ENCODE peak calls at places on chromosome 12, in four cellular contexts. U, M, F and I are unnamed samples.
A peak's percentile ranks its signal among the peaks of the same experiment; 100 is the strongest.

GRCh38 chr12:26524862-26525465 is 308.0 kb downstream of the ITPR2 start:
- DNase-seq in U (peak; percentile 28), F (peak; percentile 9), M (no peak), I (peak; percentile 43)

GRCh38 chr12:19288161-19288560 is 151.1 kb upstream of the AEBP2 start:
- DNase-seq in M (no peak), F (no peak), U (no peak), I (no peak)

GRCh38 chr12:89678225-89678624 is 30.4 kb downstream of the ATP2B1 start:
- DNase-seq in U (no peak), M (no peak), F (peak; percentile 70), I (no peak)

GRCh38 chr12:109581856-109582255 is 8.3 kb downstream of the MVK start:
- DNase-seq in U (peak; percentile 45), F (no peak), M (no peak), I (no peak)

GRCh38 chr12:74537707-74538385 is at the start of gene ATXN7L3B:
- DNase-seq in U (peak; percentile 93), M (peak; percentile 89), F (peak; percentile 94), I (peak; percentile 97)

GRCh38 chr12:116150001-116150400 is 127.5 kb downstream of the MED13L start:
- DNase-seq in U (no peak), F (no peak), M (no peak), I (no peak)

GRCh38 chr12:115004469-115005146 is 320.6 kb upstream of the TBX3 start:
- DNase-seq in F (no peak), M (no peak), U (no peak), I (peak; percentile 70)

GRCh38 chr12:91616401-91616800 is 433.8 kb upstream of the DCN start:
- DNase-seq in F (no peak), M (no peak), U (no peak), I (no peak)

GRCh38 chr12:80708535-80709328 is 1.3 kb downstream of the MYF6 start:
- DNase-seq in M (no peak), F (no peak), U (no peak), I (no peak)

GRCh38 chr12:111867531-111867930 is 25.5 kb downstream of the MAPKAPK5 start:
- DNase-seq in M (no peak), U (no peak), F (no peak), I (no peak)

GRCh38 chr12:77349703-77350102 is 284.3 kb upstream of the E2F7 start:
- DNase-seq in U (no peak), M (no peak), F (no peak), I (no peak)

GRCh38 chr12:68400231-68400829 is 68.2 kb upstream of the MDM1 start:
- DNase-seq in F (no peak), M (no peak), U (no peak), I (no peak)

GRCh38 chr12:1920436-1920835 is 2.0 kb upstream of the CACNA2D4 start:
- DNase-seq in F (no peak), M (no peak), U (no peak), I (no peak)

GRCh38 chr12:123645851-123646250 is 12.2 kb downstream of the GTF2H3 start:
- DNase-seq in U (no peak), M (no peak), F (no peak), I (no peak)

GRCh38 chr12:91332305-91332704 is 149.7 kb upstream of the DCN start:
- DNase-seq in U (peak; percentile 34), M (no peak), F (no peak), I (no peak)

GRCh38 chr12:53381739-53382630 is 2.0 kb downstream of the SP1 start:
- DNase-seq in F (peak; percentile 23), M (peak; percentile 56), U (peak; percentile 44), I (no peak)

GRCh38 chr12:54021432-54022013 is 6.7 kb upstream of the HOXC6 start:
- DNase-seq in M (no peak), U (no peak), F (no peak), I (peak; percentile 45)

GRCh38 chr12:93773122-93773871 is 96.1 kb downstream of the CRADD start:
- DNase-seq in M (no peak), U (peak; percentile 34), F (peak; percentile 33), I (no peak)

GRCh38 chr12:2795291-2796186 is 769 bp downstream of the FKBP4 start:
- DNase-seq in F (peak; percentile 91), M (peak; percentile 17), U (peak; percentile 41), I (peak; percentile 84)

GRCh38 chr12:108724054-108724889 is 7.0 kb downstream of the CORO1C start:
- DNase-seq in F (peak; percentile 31), U (peak; percentile 74), M (no peak), I (no peak)

GRCh38 chr12:81450920-81451739 is 308.0 kb downstream of the PPFIA2 start:
- DNase-seq in U (peak; percentile 54), F (peak; percentile 7), M (peak; percentile 58), I (peak; percentile 79)

GRCh38 chr12:109693653-109694224 is 19.9 kb upstream of the FAM222A start:
- DNase-seq in M (no peak), U (no peak), F (no peak), I (no peak)

DNA sequence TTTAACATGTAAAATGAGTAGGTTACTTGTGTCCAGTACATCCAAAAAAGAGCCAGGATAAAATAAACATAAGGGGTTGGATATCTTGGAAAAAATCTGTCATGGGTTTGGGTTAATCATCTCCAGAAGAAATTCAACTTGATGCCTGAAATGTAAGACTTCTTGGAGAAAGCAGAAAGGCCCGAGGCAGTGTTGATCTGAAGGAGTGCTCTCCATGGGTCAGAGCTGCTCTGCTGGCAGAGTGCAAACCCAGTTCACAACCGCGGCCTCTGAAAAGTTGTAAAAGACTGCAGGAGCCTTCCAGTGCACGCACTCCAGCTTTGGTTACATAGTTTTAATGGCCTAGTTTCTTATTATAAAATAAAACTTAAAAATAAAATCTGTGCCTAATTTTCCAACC is 97.3 kb upstream of the ALX1 start:
- DNase-seq in M (no peak), U (no peak), F (no peak), I (peak; percentile 82)
- TF ChIP-seq MAZ in M (no peak), U (no peak), F (no peak), I (no peak)

DNA sequence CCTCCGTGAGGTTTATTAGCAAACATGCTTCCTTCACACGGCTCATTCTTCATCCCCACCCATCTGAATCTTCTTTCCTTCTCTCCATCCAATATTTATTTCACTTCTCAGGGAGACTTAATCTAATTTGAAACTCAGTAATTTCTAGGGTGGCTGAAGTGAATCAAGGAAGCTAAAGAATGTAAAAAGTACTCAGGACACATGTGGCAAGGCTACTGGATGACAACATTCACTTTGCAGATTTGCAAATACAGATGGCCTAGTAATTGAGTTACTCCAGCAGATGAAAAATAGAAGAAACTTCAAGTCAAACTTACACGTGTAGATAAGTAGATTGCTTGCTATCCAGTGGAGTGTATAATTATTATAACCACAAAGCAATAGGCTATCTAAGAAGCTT is 15.4 kb upstream of the BEST3 start:
- DNase-seq in U (no peak), F (no peak), M (no peak), I (no peak)
- TF ChIP-seq CEBPB in U (no peak), F (no peak), M (no peak), I (no peak)

DNA sequence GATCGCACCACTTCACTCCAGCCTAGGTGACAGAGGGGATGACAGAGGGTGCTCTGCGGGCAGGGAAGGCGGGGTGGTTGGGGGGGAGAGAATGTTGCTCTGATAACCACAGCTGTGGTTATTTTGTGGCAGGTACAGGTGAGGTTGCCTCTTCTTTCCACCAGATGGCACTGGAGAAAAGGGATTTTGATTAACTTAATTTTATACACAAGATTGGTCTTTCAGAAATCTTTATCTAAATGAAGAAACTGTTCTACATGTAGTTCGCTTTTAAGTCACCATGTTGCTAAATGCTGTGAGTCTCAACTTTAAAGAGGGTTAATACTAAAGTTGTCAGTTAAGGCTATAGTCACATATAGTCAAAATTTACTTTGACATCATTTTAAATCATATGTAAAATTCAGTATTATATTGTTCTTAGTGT is 25.7 kb downstream of the FGF23 start:
- DNase-seq in F (peak; percentile 19), U (no peak), M (no peak), I (no peak)
- TF ChIP-seq MAZ in F (no peak), U (no peak), M (no peak), I (no peak)

DNA sequence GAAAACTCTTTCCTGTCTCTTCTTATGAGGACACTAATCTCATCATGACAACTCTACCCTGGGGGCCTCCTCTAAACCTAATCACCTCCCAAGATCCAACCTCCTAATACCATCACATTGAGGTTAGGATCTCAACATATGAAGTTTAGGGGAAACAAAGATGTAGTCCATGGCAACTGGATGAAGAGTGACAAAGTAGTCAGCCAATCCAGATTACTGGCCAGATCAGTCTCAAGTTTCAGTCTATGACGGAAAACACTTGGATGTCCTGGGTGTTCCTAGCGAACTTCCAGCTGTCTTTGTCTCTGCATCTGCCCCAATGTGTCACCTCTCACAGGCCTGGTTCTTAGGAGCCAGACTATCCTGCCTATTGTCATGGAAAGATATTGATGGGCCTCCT is 630.8 kb downstream of the AACS start:
- DNase-seq in U (no peak), M (no peak), F (no peak), I (no peak)
- TF ChIP-seq CEBPB in U (no peak), M (no peak), F (no peak), I (no peak)

GRCh38 chr12:57444744-57445143 is 10.2 kb downstream of the INHBC start:
- DNase-seq in F (no peak), M (no peak), U (no peak), I (no peak)

GRCh38 chr12:57448669-57449068 is 6.4 kb upstream of the INHBE start:
- DNase-seq in F (no peak), U (no peak), M (no peak), I (no peak)

GRCh38 chr12:57449375-57449774 is 5.7 kb upstream of the INHBE start:
- DNase-seq in F (no peak), U (no peak), M (no peak), I (no peak)

GRCh38 chr12:57450057-57450456 is 5.0 kb upstream of the INHBE start:
- DNase-seq in U (no peak), F (no peak), M (no peak), I (no peak)

DNA sequence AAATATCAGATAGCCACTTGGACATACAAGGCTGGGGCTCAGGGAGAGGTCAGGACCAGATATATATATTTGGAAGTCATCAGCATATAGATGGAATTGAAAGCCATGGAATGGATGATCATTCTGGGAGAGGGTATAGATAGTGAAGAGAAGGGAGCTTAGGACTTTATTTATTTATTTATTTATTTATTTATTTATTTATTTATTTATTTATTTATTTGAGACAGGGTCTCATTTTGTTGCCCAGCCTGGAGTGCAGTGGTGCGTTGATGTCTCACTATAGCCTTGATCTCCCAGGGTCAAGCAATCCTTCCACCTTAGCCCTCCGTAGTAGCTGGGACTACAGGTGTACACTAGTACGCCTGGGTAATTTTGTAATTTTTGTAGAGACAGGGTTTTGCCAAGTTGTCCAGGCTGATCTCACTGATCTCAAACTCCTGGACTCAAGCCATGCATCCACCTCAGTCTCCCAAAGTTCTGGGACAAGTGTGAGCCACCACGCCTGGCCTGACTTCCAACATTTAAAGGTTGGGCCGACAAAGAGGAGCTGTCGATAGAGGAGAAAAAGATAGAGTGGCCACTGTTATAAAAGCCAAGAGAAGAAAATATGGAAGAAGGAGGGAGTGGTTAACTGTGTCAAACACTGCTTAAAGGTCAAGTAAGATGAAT is 8.7 kb upstream of the INHBE start:
- DNase-seq in F (no peak), U (no peak), M (no peak), I (no peak)
- TF ChIP-seq MAZ in F (no peak), U (no peak), M (no peak), I (no peak)